ENCODE peak calls at places on chromosome 1, in six cellular contexts. N, P, B, V, K and G are unnamed samples.

GRCh38 chr1:24970926-24971530 is 41.0 kb upstream of the RUNX3 start:
- DNase-seq in V (no peak), P (no peak), B (no peak), N (no peak), K (no peak), G (no peak)

GRCh38 chr1:94884101-94884875 is 42.6 kb downstream of the CNN3 start:
- DNase-seq in P (no peak), N (no peak), V (no peak), B (no peak), K (no peak), G (no peak)

GRCh38 chr1:195738971-195739650 is 869.1 kb downstream of the KCNT2 start:
- DNase-seq in V (no peak), P (no peak), K (no peak), N (no peak), B (no peak), G (no peak)

GRCh38 chr1:178189814-178190213 is 95.9 kb downstream of the RASAL2 start:
- DNase-seq in K (no peak), V (no peak), B (peak), N (no peak), P (peak), G (no peak)

GRCh38 chr1:89065077-89065868 is at the start of gene GBP1:
- DNase-seq in K (no peak), N (no peak), P (peak), V (no peak), B (no peak), G (no peak)

GRCh38 chr1:168739908-168740307 is 10.9 kb upstream of the DPT start:
- DNase-seq in B (no peak), N (no peak), K (no peak), V (no peak), P (no peak), G (no peak)

GRCh38 chr1:31637915-31638673 is 6.6 kb downstream of the PEF1 start:
- DNase-seq in V (no peak), N (no peak), B (no peak), K (no peak), P (peak), G (no peak)

GRCh38 chr1:22290157-22290556 is 147.3 kb upstream of the WNT4 start:
- DNase-seq in N (peak), V (no peak), B (no peak), P (no peak), K (no peak), G (peak)

GRCh38 chr1:92186081-92186480 is 31.6 kb upstream of the C1orf146 start:
- DNase-seq in V (no peak), B (no peak), N (no peak), P (no peak), K (no peak), G (no peak)

GRCh38 chr1:14599173-14599754 is 779 bp downstream of the KAZN start:
- DNase-seq in P (no peak), K (no peak), B (no peak), V (no peak), N (no peak), G (no peak)

GRCh38 chr1:2360588-2361364 is 30.6 kb downstream of the MORN1 start:
- DNase-seq in P (no peak), B (no peak), V (no peak), N (no peak), K (peak), G (no peak)

GRCh38 chr1:29793653-29794348 is 557.5 kb downstream of the PTPRU start:
- DNase-seq in N (no peak), V (no peak), P (no peak), B (no peak), K (no peak), G (no peak)

GRCh38 chr1:200909757-200910239 is 15.1 kb downstream of the INAVA start:
- DNase-seq in N (no peak), B (no peak), K (no peak), V (no peak), P (no peak), G (no peak)

GRCh38 chr1:223724376-223724775 is 12.0 kb downstream of the CAPN2 start:
- DNase-seq in K (no peak), P (no peak), V (no peak), N (no peak), B (no peak), G (no peak)

GRCh38 chr1:223723351-223723904 is 11.1 kb downstream of the CAPN2 start:
- DNase-seq in P (no peak), K (no peak), B (no peak), N (no peak), V (no peak), G (no peak)

GRCh38 chr1:223720987-223721591 is 8.8 kb downstream of the CAPN2 start:
- DNase-seq in B (no peak), P (no peak), N (no peak), K (no peak), V (no peak), G (no peak)

GRCh38 chr1:223718850-223719249 is 6.5 kb downstream of the CAPN2 start:
- DNase-seq in N (no peak), B (no peak), P (no peak), K (no peak), V (no peak), G (no peak)

DNA sequence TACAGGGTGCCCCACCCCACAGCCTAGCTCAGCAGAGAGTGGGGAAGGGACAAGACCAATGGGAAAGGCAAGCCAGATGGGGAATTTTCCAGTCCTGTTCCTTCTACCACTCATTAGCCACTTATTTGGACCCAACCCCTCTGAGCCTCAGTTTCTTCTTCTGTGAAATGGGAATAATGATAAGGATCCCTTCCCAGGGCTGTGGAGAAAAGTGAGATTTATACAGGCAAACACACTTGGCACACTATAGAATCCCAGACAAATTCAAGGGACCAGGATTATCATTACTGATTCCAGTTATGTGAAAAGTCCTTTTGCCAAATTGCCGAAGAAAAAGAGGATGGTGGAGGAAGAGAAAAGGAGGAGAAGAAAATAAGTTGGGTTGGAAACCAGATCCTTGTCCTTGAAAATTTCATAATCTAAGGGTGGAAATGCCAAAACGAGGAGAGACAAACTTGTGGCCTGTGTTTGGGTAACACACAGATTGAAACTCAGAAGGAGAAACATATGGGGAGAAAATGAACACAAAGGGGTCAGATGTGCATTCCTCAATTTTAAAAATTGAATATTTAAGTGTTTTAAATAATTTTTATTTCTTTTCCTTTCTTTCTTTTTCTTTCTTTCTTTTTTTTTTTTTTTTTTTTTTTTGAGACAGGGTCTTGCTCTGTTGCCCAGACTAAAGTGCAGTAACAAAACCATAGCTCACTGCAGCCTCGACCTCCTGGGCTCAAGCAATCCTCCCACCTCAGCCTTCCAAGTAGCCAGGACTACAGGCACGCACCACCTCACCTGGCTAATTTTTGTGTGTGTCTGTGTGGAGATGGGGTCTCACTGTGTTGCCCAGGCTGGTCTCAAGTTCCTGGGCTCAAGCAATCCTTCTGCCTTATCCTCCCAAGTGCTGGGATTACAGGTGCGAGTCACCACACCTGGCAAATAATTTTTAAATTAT is 9.6 kb downstream of the CAPN2 start:
- DNase-seq in B (no peak), K (no peak), N (no peak), P (no peak), V (no peak), G (no peak)
- H3K27ac ChIP-seq in B (no peak), K (peak), N (peak), P (peak), V (no peak), G (peak)

DNA sequence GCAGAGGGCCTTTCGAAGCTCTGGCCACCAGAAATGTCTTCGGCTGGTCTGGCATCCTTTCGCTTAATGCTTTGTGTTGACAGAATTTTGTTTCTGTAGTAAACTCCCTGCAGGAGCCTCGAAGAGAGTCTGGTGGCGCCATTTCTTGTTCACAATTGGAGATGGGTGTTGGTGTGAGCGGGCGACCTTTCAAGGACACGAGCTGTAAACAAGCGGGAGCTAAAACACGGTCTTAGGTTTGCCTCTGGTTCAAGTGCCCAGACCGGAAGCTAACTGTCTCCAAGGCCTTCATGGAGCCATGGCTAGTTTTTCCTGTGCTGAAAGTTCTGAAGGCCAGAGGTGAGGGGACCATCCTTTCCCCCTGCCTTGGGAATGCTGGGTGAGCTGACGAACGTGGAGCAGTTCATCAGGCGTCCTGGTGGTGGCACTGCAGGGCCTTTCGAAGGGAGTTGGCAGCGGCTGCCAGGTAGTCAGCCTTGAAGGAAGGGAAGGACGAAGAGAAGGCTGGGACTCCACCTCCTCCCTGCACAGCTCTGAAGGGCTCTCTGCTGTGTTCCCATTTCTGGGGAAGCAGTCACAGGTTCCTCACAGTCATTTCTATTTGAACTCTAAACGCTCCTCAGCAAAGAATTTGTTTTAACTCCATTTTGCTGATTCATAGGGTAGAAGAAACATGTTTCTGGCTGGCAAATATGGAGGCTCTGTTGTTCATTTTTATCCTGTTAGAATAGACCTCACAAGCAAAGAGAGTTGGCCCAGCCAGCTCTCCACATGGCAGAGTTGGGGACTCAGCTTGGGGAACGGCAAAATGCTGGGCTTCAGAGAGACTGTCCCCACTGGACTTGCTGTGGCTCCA is 35.2 kb downstream of the URB2 start:
- DNase-seq in B (peak), V (peak), P (peak), N (peak), K (peak), G (peak)
- TF ChIP-seq CTCF in B (peak), V (peak), P (peak), N (peak), K (peak), G (peak)

DNA sequence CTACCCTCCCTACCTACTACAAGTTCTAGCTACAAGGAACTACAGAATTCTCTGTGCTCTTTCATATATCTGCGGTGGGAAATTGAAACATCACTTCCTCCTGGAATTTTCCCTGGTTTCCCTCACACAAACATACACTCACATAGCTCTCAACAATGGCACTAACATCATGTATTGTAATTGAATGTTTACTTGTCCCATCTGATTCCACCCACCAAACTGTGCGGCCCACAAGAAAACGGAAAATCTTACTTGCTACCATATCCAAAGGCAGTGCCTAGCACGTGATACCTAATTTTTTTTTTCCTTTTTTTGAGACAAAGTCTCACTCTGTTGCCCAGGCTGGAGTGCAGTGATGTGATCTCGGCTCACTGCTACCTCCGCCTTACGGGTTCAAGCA is 33.9 kb downstream of the NDC1 start:
- DNase-seq in K (no peak), N (no peak), V (no peak), P (no peak), B (no peak), G (no peak)
- H3K27ac ChIP-seq in K (no peak), N (no peak), V (no peak), P (no peak), B (no peak), G (no peak)

GRCh38 chr1:222931018-222931417 is 116.2 kb downstream of the DISP1 start:
- DNase-seq in N (no peak), K (no peak), V (no peak), P (no peak), B (no peak), G (no peak)

GRCh38 chr1:222924140-222924706 is 109.4 kb downstream of the DISP1 start:
- DNase-seq in V (no peak), K (no peak), B (no peak), P (no peak), N (no peak), G (no peak)

GRCh38 chr1:222926566-222926965 is 111.7 kb downstream of the DISP1 start:
- DNase-seq in V (no peak), N (no peak), K (no peak), P (no peak), B (no peak), G (no peak)

GRCh38 chr1:222930097-222930496 is 115.3 kb downstream of the DISP1 start:
- DNase-seq in B (no peak), V (no peak), K (no peak), N (no peak), P (no peak), G (no peak)

DNA sequence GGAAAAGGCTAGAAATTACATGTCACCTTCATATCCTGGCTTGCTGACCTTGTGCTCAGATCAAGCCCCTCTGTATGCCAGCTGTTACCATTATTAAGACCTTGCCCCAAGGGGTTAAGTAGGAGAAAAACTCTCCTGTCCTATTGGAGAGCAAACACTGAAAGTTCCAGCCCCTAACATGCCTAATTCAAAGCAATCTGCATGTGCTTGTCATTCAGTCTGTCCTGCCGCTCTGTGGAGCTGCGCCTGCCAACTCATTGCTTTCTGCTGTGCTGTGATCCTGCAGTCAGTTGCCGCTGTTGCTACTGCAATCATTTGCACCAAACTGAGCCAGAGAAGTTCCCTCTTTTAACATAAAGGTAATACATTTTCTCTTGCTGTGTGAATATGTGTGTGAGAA is 113.4 kb downstream of the DISP1 start:
- DNase-seq in B (no peak), P (no peak), K (peak), V (no peak), N (no peak), G (peak)
- TF ChIP-seq CTCF in B (no peak), P (no peak), K (no peak), V (no peak), N (no peak), G (no peak)

GRCh38 chr1:231138221-231138620 is 23.6 kb upstream of the TRIM67 start:
- DNase-seq in P (no peak), V (no peak), K (no peak), B (no peak), N (no peak), G (no peak)

GRCh38 chr1:231139125-231139649 is 22.7 kb upstream of the TRIM67 start:
- DNase-seq in P (no peak), N (no peak), V (no peak), K (no peak), B (no peak), G (no peak)

GRCh38 chr1:231134624-231135023 is 27.2 kb upstream of the TRIM67 start:
- DNase-seq in B (no peak), V (no peak), N (no peak), K (no peak), P (no peak), G (no peak)

GRCh38 chr1:231139659-231140650 is 21.9 kb upstream of the TRIM67 start:
- DNase-seq in V (no peak), K (no peak), P (no peak), B (no peak), N (no peak), G (no peak)
- H3K27ac ChIP-seq in V (no peak), K (no peak), P (no peak), B (no peak), N (no peak), G (no peak)

GRCh38 chr1:205271745-205272144 is 44.0 kb downstream of the TMCC2 start:
- DNase-seq in B (no peak), N (no peak), P (no peak), K (no peak), V (no peak), G (no peak)

GRCh38 chr1:205270271-205270670 is 42.5 kb downstream of the TMCC2 start:
- DNase-seq in K (no peak), V (no peak), B (no peak), P (no peak), N (no peak), G (no peak)

GRCh38 chr1:205272541-205272940 is 44.8 kb downstream of the TMCC2 start:
- DNase-seq in P (no peak), B (no peak), N (no peak), K (no peak), V (no peak), G (no peak)

GRCh38 chr1:205270764-205271163 is 43.0 kb downstream of the TMCC2 start:
- DNase-seq in V (no peak), N (no peak), P (peak), K (no peak), B (no peak), G (no peak)

DNA sequence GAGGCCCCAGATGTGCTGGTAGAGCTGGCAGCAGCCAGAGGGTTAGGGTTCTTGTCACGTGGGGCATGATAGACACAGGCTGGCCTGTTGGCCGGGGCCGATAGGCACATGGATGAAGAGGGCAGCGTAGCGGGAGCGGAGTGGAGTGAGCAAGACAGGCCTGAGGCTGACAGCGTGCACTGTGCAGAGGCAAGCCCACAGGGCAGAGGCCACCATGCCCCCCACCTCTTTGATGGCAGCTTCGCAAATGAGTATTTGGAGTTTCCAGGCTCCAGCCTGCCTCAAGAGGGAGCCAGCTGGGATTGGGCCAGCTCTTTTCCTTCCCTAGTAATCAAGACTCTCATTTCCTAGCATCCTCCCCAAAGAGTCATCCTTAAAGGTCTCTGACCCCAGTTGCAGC is 43.5 kb downstream of the TMCC2 start:
- DNase-seq in V (no peak), P (no peak), K (no peak), N (no peak), B (no peak), G (no peak)
- TF ChIP-seq CTCF in V (no peak), P (no peak), K (peak), N (no peak), B (no peak), G (no peak)

DNA sequence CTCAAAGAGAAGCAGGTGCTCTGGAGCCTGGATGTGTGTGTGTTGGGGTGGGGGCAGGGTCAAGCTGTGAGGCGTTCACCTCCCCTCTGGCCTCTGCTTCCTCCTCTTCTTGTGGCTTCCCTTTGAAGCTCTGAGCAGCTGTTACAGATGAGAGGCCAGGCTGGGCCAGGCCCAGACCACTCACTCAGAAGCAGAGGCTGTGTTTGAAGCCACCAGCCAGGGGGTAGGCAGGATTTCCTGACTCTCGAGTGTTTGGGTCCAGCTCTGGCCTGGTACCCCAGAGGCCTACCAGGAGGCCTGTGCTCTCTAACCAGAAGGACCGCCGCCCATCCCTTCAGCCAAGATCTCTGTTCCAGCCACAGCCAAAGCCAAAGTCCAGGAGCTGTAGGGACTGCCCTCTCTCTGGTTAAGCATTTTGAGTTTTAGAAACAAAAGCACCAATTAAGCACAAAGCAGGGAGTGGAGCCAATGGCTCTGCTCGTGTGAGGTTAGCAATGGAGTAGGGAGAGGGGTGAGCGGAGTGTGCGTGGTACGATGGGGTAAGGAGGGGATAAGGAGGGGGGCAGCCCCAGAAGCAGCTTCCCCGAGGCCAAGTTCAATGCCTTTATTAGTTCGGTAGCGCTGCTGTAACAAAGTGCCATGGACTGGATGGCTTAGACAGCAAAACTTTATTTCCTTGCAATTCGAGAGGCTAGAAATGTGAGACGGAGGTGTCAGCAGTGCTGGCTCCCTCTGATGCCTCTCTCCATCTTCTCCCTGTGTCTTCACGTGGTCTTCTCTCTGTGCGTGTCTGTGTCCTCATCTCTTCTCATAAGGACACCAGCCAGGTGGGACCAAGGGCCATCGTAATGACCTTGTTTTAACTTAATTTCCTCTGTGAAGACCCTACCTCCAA is 20.5 kb downstream of the RCSD1 start:
- DNase-seq in P (no peak), V (no peak), K (no peak), B (peak), N (no peak), G (no peak)
- H3K27ac ChIP-seq in P (peak), V (no peak), K (peak), B (peak), N (no peak), G (no peak)